ENCODE peak calls at places on chromosomes 3 and 15, in seven cellular contexts. A is H1, V is GM12878, C is HepG2, D is GM12891, H is SK-N-SH, T is K562. R is an unnamed sample.

GRCh38 chr15:56176996-56177395 is 66.7 kb downstream of the RFX7 start:
- DNase-seq in C (no peak), D (no peak), V (no peak), T (peak), A (no peak), H (no peak), R (no peak)

GRCh38 chr3:21876742-21877141 is 125.7 kb upstream of the ZNF385D start:
- DNase-seq in C (no peak), V (no peak), H (no peak), A (no peak), T (no peak), D (no peak), R (no peak)

GRCh38 chr3:42846682-42847522 is 28.8 kb downstream of the CYP8B1 start:
- DNase-seq in A (no peak), C (peak), D (no peak), T (peak), V (no peak), H (no peak), R (no peak)

GRCh38 chr3:16595778-16596177 is 9.4 kb downstream of the DAZL start:
- DNase-seq in H (no peak), A (no peak), D (no peak), C (no peak), T (no peak), V (no peak), R (no peak)

GRCh38 chr15:63582179-63582578 is 15.0 kb upstream of the FBXL22 start:
- DNase-seq in D (no peak), A (no peak), C (no peak), T (no peak), H (no peak), V (no peak), R (no peak)

GRCh38 chr3:125300416-125300815 is 74.7 kb downstream of the ZNF148 start:
- DNase-seq in C (no peak), A (no peak), V (no peak), D (no peak), H (no peak), T (no peak), R (no peak)

GRCh38 chr3:31288641-31289100 is 244.1 kb upstream of the STT3B start:
- DNase-seq in V (no peak), D (no peak), A (peak), C (peak), H (no peak), T (peak), R (no peak)

GRCh38 chr15:60370804-60371700 is 26.7 kb downstream of the ANXA2 start:
- DNase-seq in T (no peak), V (no peak), H (no peak), A (no peak), D (no peak), C (peak), R (no peak)

GRCh38 chr3:161149529-161149928 is 44.4 kb upstream of the B3GALNT1 start:
- DNase-seq in C (peak), V (no peak), D (no peak), A (no peak), T (no peak), H (peak), R (no peak)

GRCh38 chr3:69735893-69736292 is 3.4 kb upstream of the MITF start:
- DNase-seq in D (no peak), A (no peak), H (no peak), C (no peak), V (no peak), T (no peak), R (no peak)

GRCh38 chr3:59771760-59772159 is 721.9 kb upstream of the CFAP20DC start:
- DNase-seq in D (no peak), H (no peak), V (no peak), C (peak), T (no peak), A (no peak), R (no peak)

GRCh38 chr3:146640361-146640760 is 35.2 kb upstream of the PLSCR5 start:
- DNase-seq in C (no peak), T (no peak), V (no peak), H (no peak), D (no peak), A (no peak), R (no peak)

GRCh38 chr3:30198162-30198561 is 408.2 kb upstream of the TGFBR2 start:
- DNase-seq in C (no peak), D (no peak), A (no peak), T (no peak), V (no peak), H (no peak), R (no peak)

GRCh38 chr3:58989173-58989572 is 60.7 kb downstream of the CFAP20DC start:
- DNase-seq in V (no peak), D (no peak), H (no peak), C (no peak), A (no peak), T (no peak), R (no peak)

GRCh38 chr3:188292827-188293226 is 138.9 kb downstream of the LPP start:
- DNase-seq in D (no peak), A (no peak), T (no peak), C (no peak), H (no peak), V (no peak), R (no peak)

GRCh38 chr3:129081503-129081902 is 20.9 kb downstream of the GP9 start:
- DNase-seq in T (no peak), A (no peak), H (no peak), V (no peak), D (no peak), C (no peak), R (no peak)

GRCh38 chr3:129078510-129078909 is 17.9 kb downstream of the GP9 start:
- DNase-seq in C (no peak), D (no peak), A (no peak), V (no peak), H (no peak), T (no peak), R (no peak)

GRCh38 chr3:129082026-129082425 is 21.4 kb downstream of the GP9 start:
- DNase-seq in A (no peak), D (no peak), H (no peak), C (no peak), T (no peak), V (no peak), R (no peak)

DNA sequence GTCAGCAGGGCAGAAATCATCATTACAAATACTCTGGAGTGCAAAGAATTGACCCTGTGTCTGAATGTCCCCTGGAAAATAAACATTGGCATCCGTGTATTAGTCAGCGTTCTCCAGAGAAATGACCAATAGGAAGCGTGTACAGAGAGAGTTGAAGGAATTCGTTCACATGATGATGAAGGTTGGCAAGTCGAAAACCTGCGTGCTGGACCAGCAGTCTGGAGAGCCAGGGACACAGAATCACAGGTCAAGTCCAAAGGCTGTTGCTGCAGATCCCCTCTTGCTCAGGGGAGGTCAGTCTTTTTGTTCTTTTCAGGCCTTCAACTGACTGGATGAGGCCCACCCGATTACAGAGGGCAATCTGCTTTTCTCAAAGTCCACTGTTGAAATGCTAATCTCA is 16.6 kb downstream of the GP9 start:
- DNase-seq in V (no peak), H (no peak), D (no peak), A (no peak), C (peak), T (no peak), R (no peak)
- TF ChIP-seq POLR2AphosphoS5 in V (no peak), H (no peak), D (no peak), A (no peak), C (no peak), T (no peak), R (no peak)

GRCh38 chr15:98878172-98878571 is 129.4 kb downstream of the PGPEP1L start:
- DNase-seq in D (no peak), A (no peak), H (no peak), T (no peak), C (no peak), V (no peak), R (no peak)
- TF ChIP-seq TAF1 in D (no peak), A (no peak), H (no peak), T (no peak), C (no peak), V (no peak), R (no peak)

DNA sequence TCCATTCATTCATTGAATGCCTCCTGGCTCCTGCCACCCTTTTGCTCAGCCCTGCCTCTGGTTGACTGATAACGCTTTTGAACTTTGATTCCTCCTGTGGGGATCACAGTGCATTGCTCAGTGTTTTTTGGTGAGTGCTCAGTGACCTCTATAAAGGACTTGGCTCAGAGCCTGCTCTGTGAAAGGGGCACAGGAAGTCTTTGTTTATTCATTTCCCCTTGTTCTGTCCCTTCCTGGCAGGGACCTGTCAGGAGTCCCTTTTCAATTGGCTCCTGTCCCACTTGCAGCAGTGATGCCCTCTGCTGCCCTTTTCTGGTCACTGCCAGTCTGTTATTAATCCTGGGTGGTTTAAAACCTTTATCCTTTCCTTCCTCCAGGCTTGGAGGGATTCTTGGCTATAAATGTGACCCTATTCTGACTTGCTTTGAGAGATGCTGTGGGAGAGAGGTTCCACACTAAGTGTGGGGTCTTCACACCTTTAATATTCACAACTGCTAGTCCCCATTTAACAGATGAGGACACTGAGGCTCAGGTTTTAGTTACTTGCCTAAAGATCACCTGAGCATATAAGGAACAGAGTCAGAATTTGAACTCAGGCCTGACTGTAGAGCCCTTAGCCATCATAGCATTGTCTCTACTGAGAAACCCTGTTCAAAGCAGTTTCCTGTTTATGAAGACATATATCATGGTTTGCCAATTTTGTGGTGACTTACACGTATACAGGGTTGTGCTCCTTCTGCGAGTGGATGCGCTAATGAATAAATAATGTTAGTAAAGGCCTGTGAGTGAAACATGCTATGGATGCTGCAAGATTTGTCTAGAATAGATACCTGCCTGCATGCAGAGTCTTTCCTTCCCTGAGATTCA is 23.2 kb upstream of the TATDN2 start:
- DNase-seq in V (no peak), D (peak), T (peak), A (peak), C (peak), H (peak), R (peak)
- TF ChIP-seq POLR2AphosphoS5 in V (no peak), D (no peak), T (no peak), A (no peak), C (no peak), H (peak), R (no peak)

GRCh38 chr3:8727793-8728517 is 5.6 kb upstream of the CAV3 start:
- DNase-seq in C (no peak), A (no peak), T (no peak), D (no peak), V (no peak), H (no peak), R (no peak)
- TF ChIP-seq TAF1 in C (no peak), A (no peak), T (no peak), D (no peak), V (no peak), H (no peak), R (no peak)

GRCh38 chr3:66761093-66761780 is 236.9 kb upstream of the KBTBD8 start:
- DNase-seq in C (no peak), V (no peak), H (no peak), D (no peak), A (no peak), T (no peak), R (no peak)

GRCh38 chr3:66754613-66755012 is 243.5 kb upstream of the KBTBD8 start:
- DNase-seq in A (no peak), V (no peak), T (no peak), C (no peak), H (no peak), D (no peak), R (no peak)

GRCh38 chr3:66755924-66756323 is 242.2 kb upstream of the KBTBD8 start:
- DNase-seq in H (no peak), D (no peak), A (no peak), C (no peak), T (no peak), V (no peak), R (no peak)

GRCh38 chr3:66753670-66754069 is 244.4 kb upstream of the KBTBD8 start:
- DNase-seq in D (no peak), T (no peak), A (no peak), C (no peak), H (no peak), V (no peak), R (no peak)

GRCh38 chr3:66756468-66757036 is 241.6 kb upstream of the KBTBD8 start:
- DNase-seq in C (no peak), H (no peak), V (no peak), T (no peak), D (no peak), A (no peak), R (no peak)
- TF ChIP-seq POLR2AphosphoS5 in C (no peak), H (no peak), V (no peak), T (no peak), D (no peak), A (no peak), R (no peak)

GRCh38 chr15:70133781-70134180 is 36.1 kb upstream of the TLE3 start:
- DNase-seq in C (no peak), V (no peak), H (no peak), D (no peak), T (no peak), A (no peak), R (no peak)
- TF ChIP-seq TAF1 in C (no peak), V (no peak), H (no peak), D (no peak), T (no peak), A (no peak), R (no peak)

DNA sequence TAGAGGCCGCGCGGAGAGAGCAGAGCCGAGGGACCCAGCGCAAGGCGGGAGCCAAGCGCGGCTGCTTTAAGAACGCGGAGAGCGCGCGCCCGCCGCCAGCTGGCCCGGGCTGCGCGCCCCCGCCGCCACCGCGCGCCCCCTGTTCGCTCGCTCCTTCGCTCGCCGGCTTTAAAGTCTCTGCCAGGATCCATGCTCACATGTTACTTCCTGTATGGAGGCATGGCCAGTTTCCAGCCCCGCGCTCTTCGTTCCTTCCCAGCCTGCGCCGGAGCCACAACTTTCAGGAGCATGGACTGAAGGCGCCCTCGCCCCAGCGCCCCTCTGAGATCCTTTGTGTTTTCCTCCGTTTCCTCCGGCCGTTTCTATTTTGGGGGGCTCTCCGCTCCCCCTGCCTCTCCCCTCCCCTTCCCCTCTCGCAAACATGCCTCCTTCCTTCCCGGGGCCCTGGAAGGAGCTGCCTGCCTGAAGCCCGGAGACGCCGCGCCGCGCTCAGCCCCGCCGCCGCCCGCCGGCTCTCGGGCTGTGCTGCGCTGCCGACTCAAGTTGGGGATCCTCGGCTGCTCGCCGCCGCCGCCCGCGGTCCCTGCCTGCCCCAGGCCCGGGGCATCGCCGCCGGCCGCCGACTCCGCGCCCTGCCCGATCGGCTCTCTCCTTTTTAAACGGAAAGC is at the start of gene PTPRG:
- DNase-seq in A (peak), H (peak), C (peak), D (peak), T (no peak), V (no peak), R (peak)
- TF ChIP-seq POLR2AphosphoS5 in A (peak), H (peak), C (peak), D (no peak), T (no peak), V (no peak), R (no peak)

GRCh38 chr3:195133462-195133861 is 137.5 kb downstream of the XXYLT1 start:
- DNase-seq in V (no peak), A (no peak), C (no peak), D (no peak), H (no peak), T (no peak), R (no peak)

GRCh38 chr3:195128255-195129071 is 142.5 kb downstream of the XXYLT1 start:
- DNase-seq in T (no peak), V (no peak), C (no peak), A (no peak), D (no peak), H (no peak), R (no peak)

GRCh38 chr3:195131149-195131548 is 139.8 kb downstream of the XXYLT1 start:
- DNase-seq in H (no peak), D (no peak), T (no peak), C (no peak), V (no peak), A (no peak), R (no peak)

GRCh38 chr3:195129072-195129643 is 141.8 kb downstream of the XXYLT1 start:
- DNase-seq in C (no peak), T (no peak), D (no peak), H (no peak), A (no peak), V (no peak), R (no peak)

GRCh38 chr3:195129644-195130492 is 141.1 kb downstream of the XXYLT1 start:
- DNase-seq in V (peak), C (no peak), D (no peak), H (no peak), T (peak), A (no peak), R (peak)
- TF ChIP-seq TAF1 in V (peak), C (no peak), D (peak), H (no peak), T (no peak), A (no peak), R (peak)